ENCODE peak calls at places on chromosomes 1 and 21, in four cellular contexts. S is keratinocyte, D is body of pancreas, R is mesendoderm. L is an unnamed sample.

GRCh38 chr1:42747125-42747524 is 7.1 kb upstream of the CLDN19 start:
- DNase-seq in S (no peak), D (peak; percentile 44), R (peak; percentile 57), L (peak; percentile 49)

GRCh38 chr1:168605443-168605842 is 29.0 kb downstream of the XCL1 start:
- DNase-seq in S (no peak), D (no peak), R (no peak), L (no peak)

GRCh38 chr1:191634801-191635520 is 523.3 kb upstream of the RGS18 start:
- DNase-seq in S (no peak), D (no peak), R (peak; percentile 14), L (no peak)

GRCh38 chr1:84506729-84507453 is 510 bp upstream of the GNG5 start:
- DNase-seq in S (no peak), D (no peak), R (no peak), L (no peak)

GRCh38 chr1:234613128-234613875 is 3.3 kb upstream of the IRF2BP2 start:
- DNase-seq in S (no peak), D (peak; percentile 51), R (no peak), L (no peak)

GRCh38 chr1:49630156-49630555 is 393.6 kb downstream of the AGBL4 start:
- DNase-seq in S (no peak), D (no peak), R (no peak), L (no peak)

GRCh38 chr1:170305777-170306299 is 160.1 kb downstream of the NTMT2 start:
- DNase-seq in S (no peak), D (no peak), R (no peak), L (no peak)

GRCh38 chr1:25343872-25344271 is 5.7 kb downstream of the TMEM50A start:
- DNase-seq in S (peak; percentile 70), D (no peak), R (no peak), L (no peak)

GRCh38 chr1:222224576-222224975 is 323.3 kb downstream of the HHIPL2 start:
- DNase-seq in S (no peak), D (no peak), R (no peak), L (no peak)

GRCh38 chr1:221462345-221462744 is 279.5 kb downstream of the DUSP10 start:
- DNase-seq in S (peak; percentile 30), D (no peak), R (no peak), L (no peak)

GRCh38 chr1:221503268-221503667 is 238.6 kb downstream of the DUSP10 start:
- DNase-seq in S (no peak), D (no peak), R (no peak), L (no peak)

GRCh38 chr1:119186471-119186870 is 46.0 kb upstream of the WARS2 start:
- DNase-seq in S (no peak), D (no peak), R (no peak), L (no peak)

GRCh38 chr1:246117066-246117791 is 389.9 kb downstream of the SMYD3 start:
- DNase-seq in S (no peak), D (peak; percentile 78), R (peak; percentile 65), L (no peak)

GRCh38 chr1:93056214-93056613 is 22.9 kb upstream of the MTF2 start:
- DNase-seq in S (no peak), D (no peak), R (peak; percentile 73), L (no peak)

GRCh38 chr1:220818421-220819173 is 31.9 kb downstream of the MTARC1 start:
- DNase-seq in S (no peak), D (peak; percentile 57), R (peak; percentile 67), L (no peak)

GRCh38 chr1:170262540-170262939 is 116.8 kb downstream of the NTMT2 start:
- DNase-seq in S (no peak), D (no peak), R (no peak), L (no peak)

GRCh38 chr1:109371271-109371739 is 26.4 kb downstream of the SORT1 start:
- DNase-seq in S (no peak), D (peak; percentile 36), R (no peak), L (peak; percentile 33)

GRCh38 chr1:77889240-77889637 is 815 bp downstream of the NEXN start:
- DNase-seq in S (no peak), D (no peak), R (peak; percentile 64), L (no peak)

GRCh38 chr1:28199328-28200233 is 23.1 kb upstream of the PTAFR start:
- DNase-seq in S (no peak), D (no peak), R (no peak), L (no peak)

GRCh38 chr1:22975694-22976093 is 3.0 kb upstream of the LACTBL1 start:
- DNase-seq in S (no peak), D (no peak), R (peak; percentile 14), L (no peak)

GRCh38 chr1:1157914-1158710 is 15.6 kb upstream of the TTLL10 start:
- DNase-seq in S (no peak), D (peak; percentile 84), R (peak; percentile 62), L (peak; percentile 62)

GRCh38 chr1:230979389-230979716 is 459 bp downstream of the ARV1 start:
- DNase-seq in S (no peak), D (no peak), R (no peak), L (no peak)

GRCh38 chr1:11331036-11331765 is 58.2 kb downstream of the UBIAD1 start:
- DNase-seq in S (no peak), D (no peak), R (peak; percentile 44), L (no peak)

GRCh38 chr1:84037758-84038611 is 39.1 kb upstream of the TTLL7 start:
- DNase-seq in S (no peak), D (no peak), R (no peak), L (no peak)

GRCh38 chr1:225451840-225452515 is 24.1 kb upstream of the LBR start:
- DNase-seq in S (no peak), D (no peak), R (no peak), L (no peak)

GRCh38 chr1:223515416-223515815 is 122.2 kb downstream of the CCDC185 start:
- DNase-seq in S (no peak), D (no peak), R (no peak), L (no peak)

GRCh38 chr1:214983126-214983869 is 99.2 kb upstream of the KCNK2 start:
- DNase-seq in S (no peak), D (no peak), R (no peak), L (no peak)

GRCh38 chr1:110223127-110223526 is 13.0 kb downstream of the KCNC4 start:
- DNase-seq in S (no peak), D (no peak), R (no peak), L (no peak)

GRCh38 chr1:66607458-66607857 is 73.5 kb downstream of the SGIP1 start:
- DNase-seq in S (no peak), D (no peak), R (peak; percentile 54), L (no peak)

GRCh38 chr1:237814319-237814924 is 76.3 kb downstream of the ZP4 start:
- DNase-seq in S (no peak), D (no peak), R (peak; percentile 61), L (no peak)

GRCh38 chr1:204213668-204214662 is at the start of gene GOLT1A:
- DNase-seq in S (peak; percentile 36), D (peak; percentile 95), R (peak; percentile 93), L (peak; percentile 74)

DNA sequence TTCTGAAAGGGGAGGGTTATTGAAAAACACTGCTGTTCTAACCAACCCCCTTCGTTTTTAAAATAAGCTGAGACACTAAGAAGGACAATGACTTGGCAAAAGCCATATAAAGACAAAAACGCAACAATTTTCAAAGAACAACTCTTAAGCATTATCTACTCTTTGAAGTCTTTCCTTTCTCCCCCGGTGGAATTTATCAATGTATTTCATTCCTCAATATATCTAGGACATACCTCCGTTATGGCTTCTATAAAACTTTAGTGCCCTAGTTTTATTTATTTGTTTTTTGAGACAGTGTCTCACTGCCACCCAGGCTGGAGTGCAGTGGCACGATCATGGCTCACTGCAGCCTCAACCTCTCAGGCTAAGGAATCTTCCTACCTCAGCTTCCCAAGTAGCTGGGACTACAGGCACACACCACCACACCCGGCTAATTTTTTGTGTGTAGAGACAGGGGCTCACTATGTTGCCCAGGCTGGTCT is 3.2 kb downstream of the NRDC start:
- DNase-seq in S (no peak), D (no peak), R (no peak), L (no peak)
- H3K4me3 ChIP-seq in S (no peak overlapping the region), D (no peak overlapping the region), R (no peak overlapping the region), L (no peak overlapping the region)

DNA sequence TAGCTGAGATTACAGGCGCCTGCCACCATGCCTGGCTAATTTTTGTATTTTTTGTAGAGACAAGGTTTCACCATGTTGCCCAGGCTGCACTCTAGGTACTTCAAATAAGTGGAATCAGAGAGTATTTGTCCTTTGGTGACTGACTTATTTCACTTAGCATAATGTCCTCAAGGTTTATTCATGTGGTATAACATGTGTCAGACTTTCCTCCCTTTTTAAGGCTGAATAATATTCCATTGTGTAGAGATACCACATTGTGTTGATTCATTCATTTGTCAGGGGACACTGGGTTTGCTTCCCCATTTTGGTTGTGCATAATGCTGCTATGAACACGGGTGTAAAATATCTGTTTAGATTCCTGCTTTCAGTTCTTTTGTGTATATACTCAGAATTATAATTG is 34.9 kb downstream of the IL6R start:
- DNase-seq in S (no peak), D (no peak), R (no peak), L (no peak)
- H3K4me1 ChIP-seq in S (peaks cover 25% of the 10 kb centered on the region), D (peaks cover 8% of the 10 kb centered on the region), R (peaks cover 5% of the 10 kb centered on the region), L (peaks cover under 1% of the 10 kb centered on the region)

GRCh38 chr1:6868371-6869001 is 83.2 kb downstream of the CAMTA1 start:
- DNase-seq in S (no peak), D (no peak), R (no peak), L (no peak)
- H3K4me3 ChIP-seq in S (peak overlapping the region; percentile 50), D (no peak overlapping the region), R (no peak overlapping the region), L (no peak overlapping the region)

DNA sequence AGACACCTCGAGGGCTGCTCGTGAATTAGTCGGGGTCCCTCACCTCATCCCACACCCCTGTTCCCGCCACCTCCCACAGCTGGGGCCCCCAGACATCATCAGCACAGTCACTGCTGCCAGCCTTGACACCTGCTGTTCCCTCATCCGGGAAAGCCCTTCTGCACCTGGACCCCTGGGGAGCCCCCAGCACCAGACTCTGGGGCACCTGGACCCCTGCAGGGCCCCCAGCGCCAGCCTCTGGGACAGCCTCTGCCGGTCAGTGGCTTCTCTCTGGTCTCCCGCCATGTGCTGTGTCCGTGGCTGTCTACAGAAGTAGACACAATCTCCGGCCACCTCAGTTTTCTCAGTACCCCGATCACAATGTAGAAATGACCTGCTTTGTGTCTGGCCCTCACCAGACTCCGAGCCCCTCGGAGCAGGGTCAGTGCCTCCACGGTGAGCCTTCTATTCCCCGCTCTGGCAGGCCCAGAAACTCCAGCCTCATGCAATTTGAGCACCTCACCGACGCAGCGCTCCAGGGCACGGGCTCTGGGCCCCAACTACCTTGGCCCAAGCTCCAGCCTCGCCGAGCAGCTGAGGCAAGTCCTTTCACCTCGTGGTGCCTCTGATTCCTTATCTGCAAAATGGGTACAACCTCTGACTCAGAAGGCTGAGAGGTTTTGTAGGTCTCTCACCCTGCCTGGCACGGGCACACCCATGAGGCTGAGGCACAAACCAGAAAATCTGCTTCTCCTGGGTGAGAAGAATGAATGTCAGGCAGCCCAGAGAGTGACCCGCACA is 84.7 kb downstream of the RIPK4 start:
- DNase-seq in S (no peak), D (no peak), R (no peak), L (no peak)
- H3K4me1 ChIP-seq in S (peaks cover 85% of the 10 kb centered on the region), D (peaks cover 83% of the 10 kb centered on the region), R (peaks cover 7% of the 10 kb centered on the region), L (no peaks in the 10 kb centered on the region)

GRCh38 chr1:45321444-45321843 is 5.3 kb upstream of the HPDL start:
- DNase-seq in S (no peak), D (no peak), R (no peak), L (no peak)
- H3K4me3 ChIP-seq in S (no peak overlapping the region), D (no peak overlapping the region), R (no peak overlapping the region), L (no peak overlapping the region)

GRCh38 chr1:182716740-182717720 is 32.6 kb upstream of the RGS8 start:
- DNase-seq in S (no peak), D (no peak), R (peak; percentile 68), L (no peak)

GRCh38 chr1:182721525-182721924 is 37.1 kb upstream of the RGS8 start:
- DNase-seq in S (no peak), D (no peak), R (no peak), L (no peak)

GRCh38 chr1:182720465-182720864 is 36.1 kb upstream of the RGS8 start:
- DNase-seq in S (no peak), D (no peak), R (peak; percentile 74), L (no peak)

GRCh38 chr1:182715531-182715930 is 31.1 kb upstream of the RGS8 start:
- DNase-seq in S (no peak), D (no peak), R (no peak), L (no peak)

GRCh38 chr1:182718311-182718710 is 33.9 kb upstream of the RGS8 start:
- DNase-seq in S (no peak), D (no peak), R (no peak), L (no peak)
- H3K4me1 ChIP-seq in S (peaks cover 2% of the 10 kb centered on the region), D (no peaks in the 10 kb centered on the region), R (peaks cover 5% of the 10 kb centered on the region), L (no peaks in the 10 kb centered on the region)

L was measured in heart left ventricle.